ENCODE peak calls at places on chromosomes 4 and X, in four cellular contexts. O, Y, K and F are unnamed samples.

GRCh38 chrX:131675596-131676194 is 131.8 kb downstream of the OR13H1 start:
- DNase-seq in O (no peak), Y (peak), K (peak), F (peak)

GRCh38 chrX:85992811-85993229 is 54.5 kb downstream of the CHM start:
- DNase-seq in O (no peak), Y (no peak), K (peak), F (no peak)

GRCh38 chr4:173288296-173288695 is 45.9 kb downstream of the HMGB2 start:
- DNase-seq in O (no peak), Y (peak), K (peak), F (no peak)

GRCh38 chrX:10395179-10395578 is 225.2 kb downstream of the MID1 start:
- DNase-seq in O (no peak), Y (no peak), K (no peak), F (no peak)

GRCh38 chrX:148567229-148567628 is 66.8 kb downstream of the AFF2 start:
- DNase-seq in O (peak), Y (no peak), K (no peak), F (no peak)

GRCh38 chr4:82739292-82740190 is 59.1 kb downstream of the SCD5 start:
- DNase-seq in O (peak), Y (peak), K (peak), F (peak)

GRCh38 chr4:169229571-169230028 is 41.2 kb downstream of the SH3RF1 start:
- DNase-seq in O (peak), Y (peak), K (peak), F (peak)

GRCh38 chr4:7942019-7942556 is 2.4 kb upstream of the AFAP1 start:
- DNase-seq in O (no peak), Y (no peak), K (no peak), F (no peak)